ENCODE peak calls at places on chromosomes 11 and 22, in seven cellular contexts. W is stimulated activated CD8-positive, alpha-beta memory T cell treated with anti-CD3 and anti-CD28 coated beads, Interleukin-15, amount 100 ng/mL, for 24 hours; I is NCI-H1092 treated with DMSO at 0.1 percent for 48 hours; S is non-pigmented ciliary epithelial cell; L is psoas muscle; A is lung microvascular endothelial cell; X is kidney tubule cell. N is an unnamed sample.

GRCh38 chr11:60926500-60926899 is 2.2 kb downstream of the TMEM132A start:
- DNase-seq in W (no peak), I (no peak), S (no peak), L (no peak), A (no peak), X (no peak), N (no peak)

GRCh38 chr11:35712533-35712932 is 50.0 kb downstream of the TRIM44 start:
- DNase-seq in W (no peak), I (no peak), S (no peak), L (no peak), A (no peak), X (no peak), N (no peak)

GRCh38 chr11:127452533-127452932 is 452.0 kb upstream of the KIRREL3 start:
- DNase-seq in W (no peak), I (no peak), S (no peak), L (no peak), A (no peak), X (no peak), N (no peak)

GRCh38 chr11:45895553-45896259 is 10.3 kb downstream of the MAPK8IP1 start:
- DNase-seq in W (no peak), I (peak; percentile 57), S (no peak), L (peak; percentile 42), A (no peak), X (no peak), N (no peak)

GRCh38 chr22:20946080-20946986 is 20.7 kb upstream of the AIFM3 start:
- DNase-seq in W (no peak), I (no peak), S (no peak), L (no peak), A (peak; percentile 78), X (peak; percentile 66), N (no peak)

GRCh38 chr22:50415426-50415825 is 59.4 kb downstream of the SBF1 start:
- DNase-seq in W (no peak), I (no peak), S (no peak), L (no peak), A (no peak), X (no peak), N (no peak)

GRCh38 chr22:20857247-20857643 is 1.4 kb downstream of the PI4KA start:
- DNase-seq in W (no peak), I (no peak), S (no peak), L (no peak), A (peak; percentile 11), X (no peak), N (no peak)

GRCh38 chr11:76235233-76236091 is 29.2 kb upstream of the WNT11 start:
- DNase-seq in W (peak; percentile 91), I (peak; percentile 82), S (peak; percentile 64), L (peak; percentile 94), A (peak; percentile 94), X (peak; percentile 90), N (peak; percentile 86)

GRCh38 chr11:32012066-32012465 is 78.8 kb upstream of the RCN1 start:
- DNase-seq in W (no peak), I (no peak), S (no peak), L (no peak), A (no peak), X (no peak), N (no peak)

GRCh38 chr22:20863356-20863755 is 4.5 kb downstream of the SNAP29 start:
- DNase-seq in W (no peak), I (no peak), S (no peak), L (no peak), A (no peak), X (no peak), N (no peak)

GRCh38 chr11:134544095-134544815 is 132.2 kb upstream of the B3GAT1 start:
- DNase-seq in W (no peak), I (no peak), S (no peak), L (no peak), A (no peak), X (no peak), N (no peak)

GRCh38 chr11:95593101-95593500 is 196.5 kb downstream of the FAM76B start:
- DNase-seq in W (no peak), I (no peak), S (no peak), L (no peak), A (no peak), X (no peak), N (no peak)

GRCh38 chr22:30610299-30610698 is 3.3 kb downstream of the TCN2 start:
- DNase-seq in W (no peak), I (no peak), S (no peak), L (peak; percentile 65), A (no peak), X (no peak), N (no peak)

GRCh38 chr22:44137415-44137814 is 43.3 kb upstream of the PARVG start:
- DNase-seq in W (no peak), I (no peak), S (no peak), L (peak; percentile 35), A (no peak), X (no peak), N (no peak)

GRCh38 chr11:4839851-4840549 is 9.0 kb downstream of the OR51S1 start:
- DNase-seq in W (no peak), I (no peak), S (no peak), L (no peak), A (no peak), X (no peak), N (no peak)

GRCh38 chr11:35115688-35116030 is 23.3 kb upstream of the CD44 start:
- DNase-seq in W (no peak), I (no peak), S (no peak), L (no peak), A (no peak), X (no peak), N (no peak)

GRCh38 chr22:19134176-19134831 is 3.2 kb downstream of the TSSK2 start:
- DNase-seq in W (no peak), I (no peak), S (no peak), L (no peak), A (no peak), X (no peak), N (no peak)

GRCh38 chr22:17867160-17867785 is 93.0 kb upstream of the BID start:
- DNase-seq in W (no peak), I (peak; percentile 37), S (no peak), L (peak; percentile 77), A (peak; percentile 13), X (no peak), N (no peak)

GRCh38 chr11:132134322-132134721 is 763.9 kb downstream of the NTM start:
- DNase-seq in W (no peak), I (no peak), S (no peak), L (no peak), A (no peak), X (no peak), N (no peak)

GRCh38 chr22:23762866-23763578 is at the start of gene C22orf15:
- DNase-seq in W (no peak), I (no peak), S (no peak), L (peak; percentile 62), A (peak; percentile 59), X (peak; percentile 25), N (no peak)

GRCh38 chr22:44632823-44633478 is 69.1 kb upstream of the PRR5 start:
- DNase-seq in W (no peak), I (no peak), S (no peak), L (no peak), A (no peak), X (no peak), N (no peak)

GRCh38 chr22:25747245-25747944 is 5.4 kb downstream of the MYO18B start:
- DNase-seq in W (no peak), I (no peak), S (peak; percentile 89), L (peak; percentile 93), A (peak; percentile 67), X (peak; percentile 93), N (no peak)

GRCh38 chr22:23231471-23232093 is 51.3 kb downstream of the BCR start:
- DNase-seq in W (no peak), I (no peak), S (no peak), L (no peak), A (no peak), X (no peak), N (no peak)

GRCh38 chr11:78331711-78332110 is 85.9 kb downstream of the GAB2 start:
- DNase-seq in W (no peak), I (no peak), S (no peak), L (no peak), A (peak; percentile 45), X (no peak), N (no peak)

GRCh38 chr11:34348919-34349318 is 8.9 kb downstream of the ABTB2 start:
- DNase-seq in W (no peak), I (peak; percentile 83), S (no peak), L (no peak), A (no peak), X (no peak), N (no peak)

GRCh38 chr11:134483291-134483690 is 71.2 kb upstream of the B3GAT1 start:
- DNase-seq in W (no peak), I (no peak), S (no peak), L (no peak), A (no peak), X (no peak), N (no peak)

GRCh38 chr11:1336836-1337646 is 27.6 kb upstream of the TOLLIP start:
- DNase-seq in W (no peak), I (peak; percentile 30), S (no peak), L (peak; percentile 83), A (no peak), X (no peak), N (no peak)

GRCh38 chr11:111361082-111361801 is 17.8 kb downstream of the POU2AF1 start:
- DNase-seq in W (no peak), I (no peak), S (no peak), L (no peak), A (no peak), X (no peak), N (no peak)

N was measured in activated T-helper 2 cell treated with anti-CD3 and anti-CD28 coated beads, Interferon-gamma antibody, Interleukin-2, Interleukin-4, amounts not matched to agents 10 μg/mL and 5 μg/mL and 100 μg/mL, durations not matched to agents 14 hours and 24 hours and 36 hours.